ENCODE peak calls at places on chromosomes 16 and 17, in seven cellular contexts. M is NCI-H1930; S is CD8-positive, alpha-beta T cell; L is AG08395; Y is stimulated activated CD8-positive, alpha-beta memory T cell treated with anti-CD3 and anti-CD28 coated beads, Interleukin-15, amount 100 ng/mL, for 24 hours; N is AG04449; V is HuH-7.5. J is an unnamed sample.
A peak's percentile ranks its signal among the peaks of the same experiment; 100 is the strongest.

GRCh38 chr17:64051153-64051552 is 30.7 kb upstream of the ICAM2 start:
- DNase-seq in N (no peak), M (no peak), Y (no peak), L (no peak), S (no peak), V (no peak), J (no peak)

GRCh38 chr17:63800783-63801182 is 26.4 kb upstream of the PSMC5 start:
- DNase-seq in Y (no peak), V (no peak), S (no peak), N (no peak), L (no peak), M (no peak), J (no peak)

GRCh38 chr16:57253410-57253927 is 8.4 kb downstream of the ARL2BP start:
- DNase-seq in N (no peak), Y (no peak), M (no peak), L (no peak), S (no peak), V (no peak), J (no peak)

GRCh38 chr17:2068589-2069051 is 13.7 kb downstream of the HIC1 start:
- DNase-seq in M (no peak), S (no peak), V (no peak), N (no peak), Y (no peak), L (no peak), J (no peak)

GRCh38 chr17:35313875-35314409 is 59.5 kb downstream of the SLFN11 start:
- DNase-seq in N (no peak), L (peak; percentile 5), Y (peak; percentile 4), V (no peak), S (peak; percentile 65), M (no peak), J (no peak)

GRCh38 chr17:38967290-38967738 is at the start of gene FBXO47:
- DNase-seq in N (no peak), Y (peak; percentile 40), L (peak; percentile 85), V (no peak), M (peak; percentile 20), S (peak; percentile 86), J (no peak)

GRCh38 chr17:51585514-51586104 is 325.3 kb downstream of the UTP18 start:
- DNase-seq in Y (no peak), V (peak; percentile 8), L (no peak), M (no peak), S (no peak), N (no peak), J (peak; percentile 14)

GRCh38 chr16:56355786-56356275 is 69.5 kb downstream of the AMFR start:
- DNase-seq in N (no peak), S (peak; percentile 45), V (no peak), L (no peak), Y (no peak), M (no peak), J (no peak)

GRCh38 chr16:26118575-26118974 is 426.8 kb downstream of the HS3ST4 start:
- DNase-seq in M (no peak), L (no peak), Y (no peak), V (no peak), S (no peak), N (no peak), J (no peak)

GRCh38 chr16:85919271-85920267 is 20.6 kb downstream of the IRF8 start:
- DNase-seq in L (no peak), M (no peak), V (no peak), N (no peak), Y (no peak), S (no peak), J (no peak)

GRCh38 chr17:6480325-6480675 is 36.0 kb downstream of the PIMREG start:
- DNase-seq in S (no peak), M (no peak), L (no peak), V (no peak), N (no peak), Y (no peak), J (no peak)

GRCh38 chr17:29958947-29959657 is 17.7 kb downstream of the EFCAB5 start:
- DNase-seq in M (no peak), N (no peak), V (no peak), Y (no peak), S (no peak), L (no peak), J (no peak)

GRCh38 chr16:56780646-56781045 is 50.7 kb downstream of the NUP93 start:
- DNase-seq in M (no peak), N (no peak), V (no peak), L (no peak), Y (no peak), S (no peak), J (no peak)

GRCh38 chr16:15879255-15879804 is 9.1 kb downstream of the CEP20 start:
- DNase-seq in V (no peak), N (peak; percentile 77), L (peak; percentile 85), Y (no peak), M (no peak), S (no peak), J (no peak)

GRCh38 chr16:58850019-58850626 is 116.0 kb upstream of the GOT2 start:
- DNase-seq in Y (no peak), N (no peak), S (no peak), V (no peak), L (no peak), M (no peak), J (no peak)

GRCh38 chr16:1206326-1206725 is 18.7 kb downstream of the TPSG1 start:
- DNase-seq in L (no peak), V (no peak), M (no peak), Y (no peak), N (no peak), S (no peak), J (no peak)

J was measured in NCI-H446.